ENCODE peak calls at places on chromosome 5, in four cellular contexts. One of them, this sample, is unnamed.

GRCh38 chr5:164422400-164422799 is 917.0 kb downstream of the MAT2B start:
- DNase-seq in adrenal gland: no peak
- DNase-seq in heart left ventricle: no peak
- DNase-seq in GM20000: no peak
- DNase-seq in this sample: no peak

GRCh38 chr5:149735066-149735465 is 5.0 kb downstream of the PPARGC1B start:
- DNase-seq in adrenal gland: no peak
- DNase-seq in heart left ventricle: no peak
- DNase-seq in GM20000: no peak
- DNase-seq in this sample: no peak

GRCh38 chr5:164345173-164345572 is 839.8 kb downstream of the MAT2B start:
- DNase-seq in adrenal gland: no peak
- DNase-seq in heart left ventricle: peak
- DNase-seq in GM20000: no peak
- DNase-seq in this sample: no peak

GRCh38 chr5:111058064-111058463 is 13.4 kb upstream of the TSLP start:
- DNase-seq in adrenal gland: no peak
- DNase-seq in heart left ventricle: no peak
- DNase-seq in GM20000: no peak
- DNase-seq in this sample: no peak

GRCh38 chr5:31783762-31784161 is 144.8 kb downstream of the PDZD2 start:
- DNase-seq in adrenal gland: no peak
- DNase-seq in heart left ventricle: no peak
- DNase-seq in GM20000: no peak
- DNase-seq in this sample: no peak

GRCh38 chr5:6328173-6328572 is 50.2 kb downstream of the MED10 start:
- DNase-seq in adrenal gland: peak
- DNase-seq in heart left ventricle: no peak
- DNase-seq in GM20000: no peak
- DNase-seq in this sample: no peak

GRCh38 chr5:25694805-25695204 is 1050.0 kb upstream of the CDH10 start:
- DNase-seq in adrenal gland: no peak
- DNase-seq in heart left ventricle: no peak
- DNase-seq in GM20000: no peak
- DNase-seq in this sample: no peak

GRCh38 chr5:62886603-62887315 is 308.1 kb downstream of the LRRC70 start:
- DNase-seq in adrenal gland: no peak
- DNase-seq in heart left ventricle: no peak
- DNase-seq in GM20000: no peak
- DNase-seq in this sample: no peak

GRCh38 chr5:157714480-157714879 is 16.7 kb upstream of the THG1L start:
- DNase-seq in adrenal gland: no peak
- DNase-seq in heart left ventricle: no peak
- DNase-seq in GM20000: no peak
- DNase-seq in this sample: no peak

GRCh38 chr5:149278811-149279210 is 7.2 kb downstream of the AFAP1L1 start:
- DNase-seq in adrenal gland: no peak
- DNase-seq in heart left ventricle: no peak
- DNase-seq in GM20000: no peak
- DNase-seq in this sample: no peak

GRCh38 chr5:64532212-64532611 is 26.4 kb downstream of the RGS7BP start:
- DNase-seq in adrenal gland: no peak
- DNase-seq in heart left ventricle: no peak
- DNase-seq in GM20000: no peak
- DNase-seq in this sample: no peak

GRCh38 chr5:112634796-112635195 is 102.9 kb upstream of the APC start:
- DNase-seq in adrenal gland: no peak
- DNase-seq in heart left ventricle: no peak
- DNase-seq in GM20000: no peak
- DNase-seq in this sample: no peak

GRCh38 chr5:132310141-132310834 is 16.1 kb downstream of the SLC22A4 start:
- DNase-seq in adrenal gland: no peak
- DNase-seq in heart left ventricle: no peak
- DNase-seq in GM20000: no peak
- DNase-seq in this sample: no peak

GRCh38 chr5:73028991-73029540 is 73.2 kb downstream of the FCHO2 start:
- DNase-seq in adrenal gland: no peak
- DNase-seq in heart left ventricle: no peak
- DNase-seq in GM20000: no peak
- DNase-seq in this sample: no peak

GRCh38 chr5:97797994-97798451 is 615.0 kb upstream of the RIOK2 start:
- DNase-seq in adrenal gland: no peak
- DNase-seq in heart left ventricle: no peak
- DNase-seq in GM20000: no peak
- DNase-seq in this sample: no peak

GRCh38 chr5:150778517-150779396 is at the start of gene SMIM3:
- DNase-seq in adrenal gland: peak
- DNase-seq in heart left ventricle: peak
- DNase-seq in GM20000: peak
- DNase-seq in this sample: no peak

GRCh38 chr5:137088175-137088574 is 411.0 kb downstream of the SPOCK1 start:
- DNase-seq in adrenal gland: no peak
- DNase-seq in heart left ventricle: no peak
- DNase-seq in GM20000: no peak
- DNase-seq in this sample: no peak

GRCh38 chr5:8842906-8843590 is 702.8 kb downstream of the SEMA5A start:
- DNase-seq in adrenal gland: no peak
- DNase-seq in heart left ventricle: no peak
- DNase-seq in GM20000: no peak
- DNase-seq in this sample: peak

GRCh38 chr5:102975040-102975439 is 144.9 kb downstream of the GIN1 start:
- DNase-seq in adrenal gland: no peak
- DNase-seq in heart left ventricle: no peak
- DNase-seq in GM20000: no peak
- DNase-seq in this sample: no peak

GRCh38 chr5:175246242-175246891 is 197.6 kb downstream of the DRD1 start:
- DNase-seq in adrenal gland: peak
- DNase-seq in heart left ventricle: no peak
- DNase-seq in GM20000: no peak
- DNase-seq in this sample: peak

GRCh38 chr5:106454651-106455415 is 1215.9 kb downstream of the EFNA5 start:
- DNase-seq in adrenal gland: no peak
- DNase-seq in heart left ventricle: no peak
- DNase-seq in GM20000: no peak
- DNase-seq in this sample: no peak

GRCh38 chr5:95080456-95080855 is 204.4 kb downstream of the MCTP1 start:
- DNase-seq in adrenal gland: no peak
- DNase-seq in heart left ventricle: no peak
- DNase-seq in GM20000: no peak
- DNase-seq in this sample: no peak

GRCh38 chr5:134742134-134742533 is 3.8 kb downstream of the CAMLG start:
- DNase-seq in adrenal gland: no peak
- DNase-seq in heart left ventricle: no peak
- DNase-seq in GM20000: no peak
- DNase-seq in this sample: no peak

GRCh38 chr5:134738963-134739661 is 764 bp downstream of the CAMLG start:
- DNase-seq in adrenal gland: peak
- DNase-seq in heart left ventricle: no peak
- DNase-seq in GM20000: peak
- DNase-seq in this sample: no peak

GRCh38 chr5:134736173-134736812 is 2.1 kb upstream of the CAMLG start:
- DNase-seq in adrenal gland: peak
- DNase-seq in heart left ventricle: no peak
- DNase-seq in GM20000: no peak
- DNase-seq in this sample: no peak

GRCh38 chr5:134738133-134738962 is at the start of gene CAMLG:
- DNase-seq in adrenal gland: peak
- DNase-seq in heart left ventricle: peak
- DNase-seq in GM20000: peak
- DNase-seq in this sample: peak

DNA sequence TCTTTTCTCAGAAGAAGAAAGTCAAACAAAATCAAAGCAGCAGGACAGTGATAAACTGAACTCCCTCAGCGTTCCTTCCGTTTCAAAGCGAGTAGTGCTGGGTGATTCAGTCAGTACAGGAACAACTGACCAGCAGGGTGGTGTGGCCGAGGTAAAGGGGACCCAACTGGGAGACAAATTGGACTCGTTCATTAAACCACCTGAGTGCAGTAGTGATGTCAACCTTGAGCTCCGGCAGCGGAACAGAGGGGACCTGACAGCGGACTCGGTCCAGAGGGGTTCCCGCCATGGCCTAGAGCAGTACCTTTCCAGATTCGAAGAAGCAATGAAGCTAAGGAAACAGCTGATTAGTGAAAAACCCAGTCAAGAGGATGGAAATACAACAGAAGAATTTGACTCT is 2.7 kb downstream of the CAMLG start:
- DNase-seq in adrenal gland: peak
- DNase-seq in heart left ventricle: no peak
- DNase-seq in GM20000: no peak
- DNase-seq in this sample: no peak
- TF ChIP-seq CTCF in adrenal gland: no peak
- TF ChIP-seq CTCF in heart left ventricle: no peak
- TF ChIP-seq CTCF in GM20000: no peak
- TF ChIP-seq CTCF in this sample: no peak

GRCh38 chr5:10775646-10776045 is 14.6 kb upstream of the DAP start:
- DNase-seq in adrenal gland: no peak
- DNase-seq in heart left ventricle: no peak
- DNase-seq in GM20000: no peak
- DNase-seq in this sample: no peak
- TF ChIP-seq CTCF in adrenal gland: no peak
- TF ChIP-seq CTCF in heart left ventricle: no peak
- TF ChIP-seq CTCF in GM20000: peak
- TF ChIP-seq CTCF in this sample: no peak

GRCh38 chr5:56202483-56202882 is 30.6 kb downstream of the ANKRD55 start:
- DNase-seq in adrenal gland: no peak
- DNase-seq in heart left ventricle: no peak
- DNase-seq in GM20000: no peak
- DNase-seq in this sample: no peak

GRCh38 chr5:56206126-56206525 is 27.0 kb downstream of the ANKRD55 start:
- DNase-seq in adrenal gland: no peak
- DNase-seq in heart left ventricle: no peak
- DNase-seq in GM20000: no peak
- DNase-seq in this sample: no peak

DNA sequence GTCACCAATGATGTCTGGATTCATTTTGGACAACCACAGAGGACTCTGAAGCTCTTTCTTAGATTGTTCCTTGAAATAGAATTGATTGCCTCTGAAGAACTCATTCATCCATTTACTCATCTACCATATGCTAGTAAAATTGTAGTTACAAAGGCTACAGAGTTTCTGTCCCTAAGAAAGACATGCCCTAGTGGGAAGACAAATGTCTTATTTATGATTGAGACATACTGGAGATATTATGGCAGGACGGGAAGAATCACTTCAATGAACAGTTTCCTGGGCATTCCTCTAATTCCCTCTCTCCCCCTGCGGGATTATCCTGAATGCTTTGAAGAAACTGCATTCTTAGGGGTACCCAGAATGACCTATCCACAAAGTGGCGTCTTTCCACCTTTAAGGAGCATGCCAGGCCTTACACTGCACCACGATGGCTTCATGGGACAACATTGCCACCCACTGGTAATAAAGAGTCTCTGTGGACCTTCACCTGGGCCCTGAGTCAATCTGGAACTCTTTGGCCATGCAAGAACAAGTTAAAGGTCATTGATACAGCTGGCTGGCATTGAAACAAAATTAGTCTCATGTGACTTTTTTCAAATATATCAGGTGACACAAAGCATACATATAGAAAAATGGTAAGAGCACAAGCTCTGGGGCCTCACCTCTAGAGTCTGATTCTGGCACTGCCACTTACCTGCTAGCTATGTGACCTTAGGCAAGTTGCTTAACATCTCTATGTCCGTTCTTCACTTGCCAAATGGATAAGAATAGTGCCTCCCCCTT is 32.1 kb downstream of the ANKRD55 start:
- DNase-seq in adrenal gland: peak
- DNase-seq in heart left ventricle: peak
- DNase-seq in GM20000: peak
- DNase-seq in this sample: peak
- TF ChIP-seq CTCF in adrenal gland: peak
- TF ChIP-seq CTCF in heart left ventricle: peak
- TF ChIP-seq CTCF in GM20000: peak
- TF ChIP-seq CTCF in this sample: peak

GRCh38 chr5:79759436-79759835 is 69.8 kb downstream of the CMYA5 start:
- DNase-seq in adrenal gland: no peak
- DNase-seq in heart left ventricle: no peak
- DNase-seq in GM20000: no peak
- DNase-seq in this sample: peak

GRCh38 chr5:79759848-79760247 is 70.2 kb downstream of the CMYA5 start:
- DNase-seq in adrenal gland: no peak
- DNase-seq in heart left ventricle: no peak
- DNase-seq in GM20000: no peak
- DNase-seq in this sample: no peak

DNA sequence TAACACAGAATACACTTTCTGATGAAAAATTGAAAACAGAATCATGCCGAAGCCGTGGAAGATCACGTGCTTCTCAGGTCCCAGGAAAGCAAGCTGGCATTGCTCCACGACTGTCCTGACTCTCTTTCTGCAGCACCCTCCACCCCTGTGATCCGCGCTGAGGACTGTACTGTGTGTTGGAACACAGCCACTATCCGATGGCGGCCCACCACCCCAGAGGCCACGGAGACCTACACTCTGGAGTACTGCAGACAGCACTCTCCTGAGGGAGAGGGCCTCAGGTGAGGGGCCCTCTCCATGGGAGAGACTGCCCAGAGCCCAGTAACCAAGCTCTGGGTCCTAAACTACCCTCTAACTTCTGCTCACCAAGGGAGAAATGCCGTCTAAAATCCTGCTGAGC is 73.3 kb downstream of the CMYA5 start:
- DNase-seq in adrenal gland: no peak
- DNase-seq in heart left ventricle: no peak
- DNase-seq in GM20000: no peak
- DNase-seq in this sample: no peak
- TF ChIP-seq CTCF in adrenal gland: no peak
- TF ChIP-seq CTCF in heart left ventricle: no peak
- TF ChIP-seq CTCF in GM20000: no peak
- TF ChIP-seq CTCF in this sample: no peak

GRCh38 chr5:79273341-79273740 is 37.4 kb downstream of the JMY start:
- DNase-seq in adrenal gland: no peak
- DNase-seq in heart left ventricle: no peak
- DNase-seq in GM20000: no peak
- DNase-seq in this sample: no peak

DNA sequence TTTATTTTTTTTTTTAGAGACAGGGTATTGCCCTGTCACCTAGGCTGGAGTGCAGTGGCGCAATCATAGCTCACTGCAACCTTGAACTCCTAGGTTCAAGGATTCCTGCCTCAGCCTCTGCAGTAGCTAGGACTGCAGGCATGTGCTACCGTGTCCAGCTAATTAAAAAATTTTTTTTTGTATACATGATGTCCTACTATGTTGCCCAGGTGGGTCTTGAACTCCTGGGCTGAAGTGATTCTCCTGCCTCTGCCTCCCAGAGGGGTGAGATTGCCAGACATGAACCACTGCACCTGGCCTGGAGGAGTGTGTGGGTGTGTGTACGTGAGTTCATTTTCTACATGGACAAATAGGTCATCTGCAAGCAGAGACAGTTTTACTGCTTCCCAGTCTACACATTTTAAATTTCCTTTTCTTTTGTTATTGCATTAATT is 33.8 kb downstream of the JMY start:
- DNase-seq in adrenal gland: no peak
- DNase-seq in heart left ventricle: no peak
- DNase-seq in GM20000: no peak
- DNase-seq in this sample: no peak
- TF ChIP-seq CTCF in adrenal gland: no peak
- TF ChIP-seq CTCF in heart left ventricle: no peak
- TF ChIP-seq CTCF in GM20000: no peak
- TF ChIP-seq CTCF in this sample: no peak

GRCh38 chr5:75366787-75367186 is 29.8 kb downstream of the HMGCR start:
- DNase-seq in adrenal gland: no peak
- DNase-seq in heart left ventricle: no peak
- DNase-seq in GM20000: peak
- DNase-seq in this sample: no peak
- TF ChIP-seq CTCF in adrenal gland: no peak
- TF ChIP-seq CTCF in heart left ventricle: no peak
- TF ChIP-seq CTCF in GM20000: no peak
- TF ChIP-seq CTCF in this sample: no peak

GRCh38 chr5:143506881-143507552 is 103.5 kb upstream of the NR3C1 start:
- DNase-seq in adrenal gland: peak
- DNase-seq in heart left ventricle: no peak
- DNase-seq in GM20000: no peak
- DNase-seq in this sample: peak
- TF ChIP-seq CTCF in adrenal gland: peak
- TF ChIP-seq CTCF in heart left ventricle: no peak
- TF ChIP-seq CTCF in GM20000: no peak
- TF ChIP-seq CTCF in this sample: peak

This sample was measured in AG09319.